ENCODE peak calls at places on chromosome 1, in eight cellular contexts. U is CD8-positive, alpha-beta T cell; F is mesothelial cell of epicardium; A is neural crest cell; K is GM13977; T is epithelial cell of esophagus; M is upper lobe of left lung; G is H9. H is an unnamed sample.

GRCh38 chr1:94332952-94333351 is 85.2 kb upstream of the ABCD3 start:
- DNase-seq in A (no peak), U (no peak), T (peak; percentile 26), K (peak; percentile 25), M (no peak), F (no peak), G (no peak), H (no peak)

GRCh38 chr1:3023994-3024393 is 2.7 kb downstream of the ACTRT2 start:
- DNase-seq in T (no peak), A (no peak), U (no peak), M (no peak), F (no peak), G (peak; percentile 19), K (no peak), H (no peak)

GRCh38 chr1:84406209-84406917 is 8.1 kb downstream of the DNASE2B start:
- DNase-seq in F (no peak), U (no peak), M (no peak), K (no peak), G (no peak), T (peak; percentile 59), A (no peak), H (no peak)

GRCh38 chr1:84936116-84936810 is 43.3 kb upstream of the LPAR3 start:
- DNase-seq in F (no peak), A (peak; percentile 31), U (peak; percentile 53), M (no peak), G (no peak), T (peak; percentile 76), K (peak; percentile 25), H (no peak)

GRCh38 chr1:119808491-119808890 is 2.8 kb downstream of the REG4 start:
- DNase-seq in M (no peak), T (no peak), U (no peak), F (no peak), A (no peak), K (no peak), G (no peak), H (no peak)

GRCh38 chr1:227576152-227576551 is 12.8 kb downstream of the ZNF678 start:
- DNase-seq in U (no peak), K (no peak), G (no peak), M (no peak), T (no peak), A (no peak), F (no peak), H (no peak)

GRCh38 chr1:9561429-9561828 is 22.2 kb downstream of the SLC25A33 start:
- DNase-seq in K (no peak), A (no peak), U (no peak), G (no peak), T (peak; percentile 94), F (no peak), M (peak; percentile 71), H (no peak)

GRCh38 chr1:162171078-162171477 is 101.6 kb downstream of the NOS1AP start:
- DNase-seq in A (no peak), G (no peak), U (no peak), M (no peak), T (no peak), K (no peak), F (no peak), H (no peak)

GRCh38 chr1:64282353-64282752 is 78.9 kb downstream of the UBE2U start:
- DNase-seq in U (no peak), M (no peak), G (no peak), K (no peak), T (peak; percentile 63), F (peak; percentile 56), A (no peak), H (no peak)

GRCh38 chr1:9112961-9113880 is 15.7 kb downstream of the GPR157 start:
- DNase-seq in A (no peak), M (no peak), U (no peak), K (no peak), F (no peak), G (no peak), T (peak; percentile 75), H (no peak)

DNA sequence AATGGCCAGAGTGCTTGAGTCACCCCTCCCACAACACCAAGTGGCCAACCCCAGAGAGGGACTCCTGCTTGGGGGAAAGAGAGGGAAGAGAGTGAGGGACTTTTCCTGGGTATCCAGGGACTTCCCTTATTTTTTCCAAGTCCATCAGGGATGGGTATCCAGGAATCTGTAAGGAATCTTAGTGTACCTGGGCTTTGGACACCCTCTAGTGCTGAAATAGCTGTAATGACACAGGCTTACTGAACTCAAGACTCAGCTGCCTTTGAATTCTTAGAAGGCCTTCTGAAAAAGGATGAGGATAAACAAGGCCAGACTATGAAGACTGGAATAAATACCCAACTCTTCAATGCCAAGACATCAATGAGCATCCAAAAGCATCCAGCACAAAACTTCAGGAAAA is 12.0 kb downstream of the TSHB start:
- DNase-seq in U (no peak), K (no peak), G (no peak), T (peak; percentile 70), F (no peak), M (no peak), A (no peak), H (no peak)
- TF ChIP-seq CTCF in U (no peak), K (peak; percentile 5), G (peak; percentile 73), T (peak; percentile 86), F (no peak), M (no peak), A (peak; percentile 53), H (no peak)

GRCh38 chr1:68115308-68115707 is 64.9 kb upstream of the DIRAS3 start:
- DNase-seq in T (no peak), U (no peak), K (no peak), F (no peak), G (no peak), M (no peak), A (no peak), H (no peak)

GRCh38 chr1:68113961-68114360 is 63.5 kb upstream of the DIRAS3 start:
- DNase-seq in M (no peak), U (no peak), T (no peak), F (no peak), G (no peak), A (no peak), K (no peak), H (no peak)

GRCh38 chr1:68107771-68108170 is 57.3 kb upstream of the DIRAS3 start:
- DNase-seq in T (peak; percentile 44), M (no peak), U (no peak), K (no peak), G (no peak), A (no peak), F (no peak), H (no peak)

GRCh38 chr1:68112835-68113243 is 62.4 kb upstream of the DIRAS3 start:
- DNase-seq in U (no peak), F (no peak), A (no peak), T (peak; percentile 84), K (no peak), M (no peak), G (no peak), H (no peak)

GRCh38 chr1:68111804-68112436 is 61.5 kb upstream of the DIRAS3 start:
- DNase-seq in A (no peak), G (no peak), F (no peak), U (no peak), T (peak; percentile 69), M (peak; percentile 25), K (no peak), H (no peak)
- TF ChIP-seq CTCF in A (peak; percentile 67), G (peak; percentile 57), F (peak; percentile 22), U (no peak), T (peak; percentile 74), M (no peak), K (peak; percentile 29), H (no peak)

DNA sequence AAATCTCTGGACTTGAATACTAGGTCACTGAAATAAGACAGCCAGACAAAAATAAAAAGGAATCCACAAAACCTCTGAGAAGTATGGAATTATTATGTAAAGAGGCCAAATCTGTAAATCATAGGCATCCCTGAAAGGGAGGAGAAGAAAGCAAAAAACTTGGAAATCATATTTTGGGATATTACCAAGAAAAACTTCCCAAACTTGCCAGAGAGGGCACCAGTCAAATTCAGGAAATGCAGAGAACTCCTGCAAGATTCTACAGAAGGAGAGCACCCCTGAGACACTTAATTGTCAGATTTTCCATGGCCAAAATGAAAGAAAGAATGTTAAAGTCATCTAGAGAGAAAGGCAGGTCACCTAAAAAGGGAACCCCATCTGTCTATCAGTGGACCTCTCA is 862.3 kb upstream of the PRMT6 start:
- DNase-seq in M (no peak), K (no peak), G (no peak), A (no peak), T (no peak), U (no peak), F (no peak), H (no peak)
- TF ChIP-seq CTCF in M (no peak), K (no peak), G (peak; percentile 48), A (no peak), T (no peak), U (no peak), F (no peak), H (no peak)

DNA sequence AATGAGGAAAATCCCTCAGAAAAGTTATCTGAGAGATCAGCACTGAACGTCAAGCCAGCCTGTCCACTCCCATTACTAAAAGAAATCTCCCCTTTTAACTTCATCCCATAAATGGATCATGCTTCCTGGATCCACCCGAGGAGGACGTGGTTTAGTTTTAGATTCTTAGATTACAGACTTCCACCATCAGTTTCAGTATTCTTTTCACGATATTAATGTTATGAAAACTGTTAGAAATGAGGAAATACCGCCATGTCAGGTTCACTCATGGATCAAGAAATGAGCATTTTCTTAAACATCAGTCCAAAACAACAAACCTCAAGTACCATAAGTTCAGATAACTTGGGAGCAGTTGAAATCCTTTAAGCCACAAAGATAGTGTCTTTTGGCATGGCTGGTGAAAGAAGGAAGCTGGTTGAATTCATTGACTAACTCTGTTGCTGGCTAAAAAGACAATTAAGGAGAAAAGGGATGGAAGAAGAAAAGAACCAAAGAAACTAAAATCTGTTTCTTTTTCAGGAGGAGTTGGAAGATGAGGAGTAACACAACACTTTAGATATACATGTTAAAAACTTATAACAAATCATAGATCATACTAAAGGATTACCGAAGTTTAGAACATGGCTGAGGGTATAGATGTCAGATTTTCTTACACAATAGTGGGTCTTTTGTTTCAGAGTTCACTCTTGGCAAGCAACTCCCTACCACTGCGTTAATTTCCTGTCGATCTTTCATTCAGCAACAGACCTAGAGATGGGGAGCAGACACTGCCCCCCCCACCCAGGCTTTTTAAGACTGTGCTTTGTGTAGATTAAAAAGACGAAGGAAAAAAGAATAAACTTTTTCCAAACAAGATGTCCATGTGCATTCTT is 50.1 kb downstream of the NFIA start:
- DNase-seq in U (no peak), T (peak; percentile 42), F (no peak), A (no peak), M (no peak), G (no peak), K (no peak), H (no peak)
- TF ChIP-seq CTCF in U (no peak), T (no peak), F (no peak), A (no peak), M (no peak), G (no peak), K (no peak), H (no peak)